ENCODE peak calls at places on chromosomes 2 and 18, in nine cellular contexts. One of them, this sample, is unnamed.

GRCh38 chr2:112765251-112765650 is 842 bp upstream of the CKAP2L start:
- DNase-seq in IMR-90: no peak
- DNase-seq in K562: no peak
- DNase-seq in A549: no peak
- DNase-seq in ovary: no peak
- DNase-seq in uterus: no peak
- DNase-seq in stomach: no peak
- DNase-seq in adrenal gland: no peak
- DNase-seq in HCT116: no peak
- DNase-seq in this sample: no peak

GRCh38 chr2:86625096-86625495 is 1.4 kb upstream of the RNF103 start:
- DNase-seq in IMR-90: no peak
- DNase-seq in K562: no peak
- DNase-seq in A549: no peak
- DNase-seq in ovary: no peak
- DNase-seq in uterus: no peak
- DNase-seq in stomach: no peak
- DNase-seq in adrenal gland: no peak
- DNase-seq in HCT116: no peak
- DNase-seq in this sample: peak; percentile 76

GRCh38 chr2:20580690-20581437 is 70.0 kb downstream of the HS1BP3 start:
- DNase-seq in IMR-90: peak; percentile 43
- DNase-seq in K562: no peak
- DNase-seq in A549: peak; percentile 55
- DNase-seq in ovary: no peak
- DNase-seq in uterus: no peak
- DNase-seq in stomach: no peak
- DNase-seq in adrenal gland: no peak
- DNase-seq in HCT116: no peak
- DNase-seq in this sample: no peak

GRCh38 chr18:22499421-22499820 is 81.7 kb upstream of the CTAGE1 start:
- DNase-seq in IMR-90: no peak
- DNase-seq in K562: no peak
- DNase-seq in A549: no peak
- DNase-seq in ovary: no peak
- DNase-seq in uterus: no peak
- DNase-seq in stomach: no peak
- DNase-seq in adrenal gland: no peak
- DNase-seq in HCT116: no peak
- DNase-seq in this sample: no peak

GRCh38 chr2:8542381-8543064 is 139.3 kb upstream of the ID2 start:
- DNase-seq in IMR-90: no peak
- DNase-seq in K562: no peak
- DNase-seq in A549: no peak
- DNase-seq in ovary: no peak
- DNase-seq in uterus: peak; percentile 4
- DNase-seq in stomach: no peak
- DNase-seq in adrenal gland: no peak
- DNase-seq in HCT116: no peak
- DNase-seq in this sample: no peak

GRCh38 chr2:139917723-139918384 is 1137.7 kb upstream of the NXPH2 start:
- DNase-seq in IMR-90: no peak
- DNase-seq in K562: no peak
- DNase-seq in A549: no peak
- DNase-seq in ovary: no peak
- DNase-seq in uterus: no peak
- DNase-seq in stomach: no peak
- DNase-seq in adrenal gland: no peak
- DNase-seq in HCT116: no peak
- DNase-seq in this sample: no peak

GRCh38 chr2:174522553-174522952 is 35.7 kb upstream of the GPR155 start:
- DNase-seq in IMR-90: peak; percentile 11
- DNase-seq in K562: no peak
- DNase-seq in A549: peak; percentile 29
- DNase-seq in ovary: no peak
- DNase-seq in uterus: no peak
- DNase-seq in stomach: no peak
- DNase-seq in adrenal gland: no peak
- DNase-seq in HCT116: no peak
- DNase-seq in this sample: no peak

GRCh38 chr2:146312899-146313298 is 1531.9 kb upstream of the ACVR2A start:
- DNase-seq in IMR-90: peak; percentile 48
- DNase-seq in K562: no peak
- DNase-seq in A549: no peak
- DNase-seq in ovary: no peak
- DNase-seq in uterus: no peak
- DNase-seq in stomach: no peak
- DNase-seq in adrenal gland: no peak
- DNase-seq in HCT116: no peak
- DNase-seq in this sample: no peak

GRCh38 chr2:97355887-97356286 is 233.8 kb downstream of the ANKRD36B start:
- DNase-seq in IMR-90: no peak
- DNase-seq in K562: no peak
- DNase-seq in A549: peak; percentile 5
- DNase-seq in ovary: no peak
- DNase-seq in uterus: no peak
- DNase-seq in stomach: no peak
- DNase-seq in adrenal gland: no peak
- DNase-seq in HCT116: no peak
- DNase-seq in this sample: no peak

GRCh38 chr2:239466046-239466754 is 65.4 kb upstream of the HDAC4 start:
- DNase-seq in IMR-90: no peak
- DNase-seq in K562: no peak
- DNase-seq in A549: no peak
- DNase-seq in ovary: peak; percentile 5
- DNase-seq in uterus: no peak
- DNase-seq in stomach: no peak
- DNase-seq in adrenal gland: peak; percentile 5
- DNase-seq in HCT116: no peak
- DNase-seq in this sample: no peak

GRCh38 chr18:68215931-68216330 is 499.0 kb downstream of the TMX3 start:
- DNase-seq in IMR-90: peak; percentile 45
- DNase-seq in K562: no peak
- DNase-seq in A549: no peak
- DNase-seq in ovary: no peak
- DNase-seq in uterus: no peak
- DNase-seq in stomach: no peak
- DNase-seq in adrenal gland: no peak
- DNase-seq in HCT116: no peak
- DNase-seq in this sample: no peak

GRCh38 chr18:9325716-9326115 is 8.9 kb upstream of the TWSG1 start:
- DNase-seq in IMR-90: no peak
- DNase-seq in K562: no peak
- DNase-seq in A549: no peak
- DNase-seq in ovary: no peak
- DNase-seq in uterus: no peak
- DNase-seq in stomach: no peak
- DNase-seq in adrenal gland: no peak
- DNase-seq in HCT116: no peak
- DNase-seq in this sample: no peak

GRCh38 chr2:163934134-163934533 is 198.3 kb upstream of the FIGN start:
- DNase-seq in IMR-90: no peak
- DNase-seq in K562: no peak
- DNase-seq in A549: no peak
- DNase-seq in ovary: no peak
- DNase-seq in uterus: no peak
- DNase-seq in stomach: no peak
- DNase-seq in adrenal gland: no peak
- DNase-seq in HCT116: no peak
- DNase-seq in this sample: no peak

GRCh38 chr18:4335386-4335785 is 119.7 kb downstream of the DLGAP1 start:
- DNase-seq in IMR-90: no peak
- DNase-seq in K562: no peak
- DNase-seq in A549: no peak
- DNase-seq in ovary: no peak
- DNase-seq in uterus: no peak
- DNase-seq in stomach: no peak
- DNase-seq in adrenal gland: no peak
- DNase-seq in HCT116: no peak
- DNase-seq in this sample: no peak

GRCh38 chr2:219495531-219496122 is 3.1 kb upstream of the GMPPA start:
- DNase-seq in IMR-90: peak; percentile 74
- DNase-seq in K562: peak; percentile 89
- DNase-seq in A549: peak; percentile 78
- DNase-seq in ovary: no peak
- DNase-seq in uterus: peak; percentile 73
- DNase-seq in stomach: peak; percentile 62
- DNase-seq in adrenal gland: peak; percentile 61
- DNase-seq in HCT116: peak; percentile 64
- DNase-seq in this sample: no peak

GRCh38 chr18:59911600-59911999 is 11.8 kb downstream of the PMAIP1 start:
- DNase-seq in IMR-90: no peak
- DNase-seq in K562: no peak
- DNase-seq in A549: no peak
- DNase-seq in ovary: no peak
- DNase-seq in uterus: no peak
- DNase-seq in stomach: no peak
- DNase-seq in adrenal gland: no peak
- DNase-seq in HCT116: no peak
- DNase-seq in this sample: no peak

GRCh38 chr2:132390076-132390475 is 26.5 kb upstream of the GPR39 start:
- DNase-seq in IMR-90: no peak
- DNase-seq in K562: no peak
- DNase-seq in A549: no peak
- DNase-seq in ovary: no peak
- DNase-seq in uterus: no peak
- DNase-seq in stomach: no peak
- DNase-seq in adrenal gland: no peak
- DNase-seq in HCT116: no peak
- DNase-seq in this sample: no peak

GRCh38 chr18:48000701-48001100 is 70.2 kb upstream of the SMAD2 start:
- DNase-seq in IMR-90: no peak
- DNase-seq in K562: no peak
- DNase-seq in A549: no peak
- DNase-seq in ovary: no peak
- DNase-seq in uterus: no peak
- DNase-seq in stomach: no peak
- DNase-seq in adrenal gland: no peak
- DNase-seq in HCT116: no peak
- DNase-seq in this sample: peak; percentile 4

DNA sequence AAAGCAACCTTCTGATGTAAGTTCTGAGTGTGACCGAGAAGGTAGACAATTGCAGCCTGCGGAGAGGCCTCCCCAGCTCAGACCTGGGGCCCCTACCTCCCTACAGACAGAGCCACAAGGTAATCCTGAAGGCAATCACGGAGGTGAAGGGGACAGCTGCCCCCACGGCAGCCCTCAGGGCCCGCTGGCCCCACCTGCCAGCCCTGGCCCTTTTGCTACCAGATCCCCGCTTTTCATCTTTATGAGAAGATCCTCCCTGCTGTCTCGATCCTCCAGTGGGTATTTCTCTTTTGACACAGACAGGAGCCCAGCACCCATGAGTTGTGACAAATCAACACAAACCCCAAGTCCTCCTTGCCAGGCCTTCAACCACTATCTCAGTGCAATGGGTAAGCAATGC is 3.0 kb downstream of the BCL2L11 start:
- DNase-seq in IMR-90: no peak
- DNase-seq in K562: no peak
- DNase-seq in A549: no peak
- DNase-seq in ovary: no peak
- DNase-seq in uterus: no peak
- DNase-seq in stomach: no peak
- DNase-seq in adrenal gland: no peak
- DNase-seq in HCT116: no peak
- DNase-seq in this sample: no peak
- H3K4me3 ChIP-seq in IMR-90: no peak overlapping the region
- H3K4me3 ChIP-seq in K562: no peak overlapping the region
- H3K4me3 ChIP-seq in A549: peak overlapping the region; percentile 78
- H3K4me3 ChIP-seq in ovary: no peak overlapping the region
- H3K4me3 ChIP-seq in uterus: no peak overlapping the region
- H3K4me3 ChIP-seq in stomach: peak overlapping the region; percentile 83
- H3K4me3 ChIP-seq in adrenal gland: no peak overlapping the region
- H3K4me3 ChIP-seq in HCT116: no peak overlapping the region
- H3K4me3 ChIP-seq in this sample: peak overlapping the region; percentile 73

GRCh38 chr2:74529357-74530238 is at the start of the genes AUP1 and HTRA2:
- DNase-seq in IMR-90: peak; percentile 99
- DNase-seq in K562: peak; percentile 98
- DNase-seq in A549: peak; percentile 99
- DNase-seq in ovary: peak; percentile 98
- DNase-seq in uterus: peak; percentile 98
- DNase-seq in stomach: peak; percentile 99
- DNase-seq in adrenal gland: peak; percentile 99
- DNase-seq in HCT116: peak; percentile 98
- DNase-seq in this sample: peak; percentile 99
- TF ChIP-seq POLR2A in IMR-90: peak; percentile 93
- TF ChIP-seq POLR2A in K562: peak; percentile 95
- TF ChIP-seq POLR2A in A549: peak; percentile 86
- TF ChIP-seq POLR2A in ovary: peak; percentile 85
- TF ChIP-seq POLR2A in uterus: peak; percentile 85
- TF ChIP-seq POLR2A in stomach: no peak
- TF ChIP-seq POLR2A in adrenal gland: peak; percentile 76
- TF ChIP-seq POLR2A in HCT116: peak; percentile 66
- TF ChIP-seq POLR2A in this sample: no peak

GRCh38 chr2:118860506-118860905 is 13.1 kb upstream of the EN1 start:
- DNase-seq in IMR-90: no peak
- DNase-seq in K562: no peak
- DNase-seq in A549: no peak
- DNase-seq in ovary: no peak
- DNase-seq in uterus: no peak
- DNase-seq in stomach: no peak
- DNase-seq in adrenal gland: no peak
- DNase-seq in HCT116: no peak
- DNase-seq in this sample: no peak

GRCh38 chr2:118859157-118859770 is 11.8 kb upstream of the EN1 start:
- DNase-seq in IMR-90: no peak
- DNase-seq in K562: no peak
- DNase-seq in A549: no peak
- DNase-seq in ovary: no peak
- DNase-seq in uterus: no peak
- DNase-seq in stomach: no peak
- DNase-seq in adrenal gland: no peak
- DNase-seq in HCT116: no peak
- DNase-seq in this sample: no peak

GRCh38 chr2:118858485-118859156 is 11.2 kb upstream of the EN1 start:
- DNase-seq in IMR-90: no peak
- DNase-seq in K562: no peak
- DNase-seq in A549: no peak
- DNase-seq in ovary: no peak
- DNase-seq in uterus: no peak
- DNase-seq in stomach: no peak
- DNase-seq in adrenal gland: no peak
- DNase-seq in HCT116: no peak
- DNase-seq in this sample: no peak

GRCh38 chr2:118861741-118862140 is 14.3 kb upstream of the EN1 start:
- DNase-seq in IMR-90: no peak
- DNase-seq in K562: no peak
- DNase-seq in A549: no peak
- DNase-seq in ovary: no peak
- DNase-seq in uterus: no peak
- DNase-seq in stomach: no peak
- DNase-seq in adrenal gland: no peak
- DNase-seq in HCT116: no peak
- DNase-seq in this sample: no peak

GRCh38 chr2:118861242-118861641 is 13.8 kb upstream of the EN1 start:
- DNase-seq in IMR-90: no peak
- DNase-seq in K562: no peak
- DNase-seq in A549: no peak
- DNase-seq in ovary: no peak
- DNase-seq in uterus: no peak
- DNase-seq in stomach: no peak
- DNase-seq in adrenal gland: no peak
- DNase-seq in HCT116: no peak
- DNase-seq in this sample: no peak
- H3K4me3 ChIP-seq in IMR-90: no peak overlapping the region
- H3K4me3 ChIP-seq in K562: no peak overlapping the region
- H3K4me3 ChIP-seq in A549: no peak overlapping the region
- H3K4me3 ChIP-seq in ovary: no peak overlapping the region
- H3K4me3 ChIP-seq in uterus: no peak overlapping the region
- H3K4me3 ChIP-seq in stomach: no peak overlapping the region
- H3K4me3 ChIP-seq in adrenal gland: no peak overlapping the region
- H3K4me3 ChIP-seq in HCT116: no peak overlapping the region
- H3K4me3 ChIP-seq in this sample: no peak overlapping the region

GRCh38 chr2:240586198-240586918 is at the start of gene CAPN10:
- DNase-seq in IMR-90: peak; percentile 92
- DNase-seq in K562: peak; percentile 93
- DNase-seq in A549: peak; percentile 95
- DNase-seq in ovary: peak; percentile 97
- DNase-seq in uterus: peak; percentile 97
- DNase-seq in stomach: peak; percentile 99
- DNase-seq in adrenal gland: peak; percentile 99
- DNase-seq in HCT116: peak; percentile 86
- DNase-seq in this sample: peak; percentile 98
- TF ChIP-seq POLR2A in IMR-90: peak; percentile 82
- TF ChIP-seq POLR2A in K562: peak; percentile 79
- TF ChIP-seq POLR2A in A549: peak; percentile 61
- TF ChIP-seq POLR2A in ovary: peak; percentile 44
- TF ChIP-seq POLR2A in uterus: peak; percentile 61
- TF ChIP-seq POLR2A in stomach: no peak
- TF ChIP-seq POLR2A in adrenal gland: peak; percentile 70
- TF ChIP-seq POLR2A in HCT116: no peak
- TF ChIP-seq POLR2A in this sample: no peak

This sample was measured in testis.